ENCODE peak calls at places on chromosome 21, in nine cellular contexts. One of them, this sample, is unnamed.

GRCh38 chr21:16519012-16519411 is 789.2 kb downstream of the USP25 start:
- DNase-seq in psoas muscle: no peak
- DNase-seq in body of pancreas: no peak
- DNase-seq in uterus: no peak
- DNase-seq in heart right ventricle: no peak
- DNase-seq in mesendoderm: no peak
- DNase-seq in mesenchymal stem cell: no peak
- DNase-seq in CD8-positive, alpha-beta T cell: no peak
- DNase-seq in left ventricle myocardium inferior: no peak
- DNase-seq in this sample: no peak

GRCh38 chr21:28636988-28637691 is 355.5 kb downstream of the LTN1 start:
- DNase-seq in psoas muscle: no peak
- DNase-seq in body of pancreas: no peak
- DNase-seq in uterus: no peak
- DNase-seq in heart right ventricle: no peak
- DNase-seq in mesendoderm: no peak
- DNase-seq in mesenchymal stem cell: peak; percentile 14
- DNase-seq in CD8-positive, alpha-beta T cell: no peak
- DNase-seq in left ventricle myocardium inferior: no peak
- DNase-seq in this sample: no peak

GRCh38 chr21:32021319-32022027 is 148.7 kb downstream of the HUNK start:
- DNase-seq in psoas muscle: no peak
- DNase-seq in body of pancreas: peak; percentile 83
- DNase-seq in uterus: no peak
- DNase-seq in heart right ventricle: peak; percentile 78
- DNase-seq in mesendoderm: no peak
- DNase-seq in mesenchymal stem cell: no peak
- DNase-seq in CD8-positive, alpha-beta T cell: no peak
- DNase-seq in left ventricle myocardium inferior: peak; percentile 78
- DNase-seq in this sample: peak; percentile 68

GRCh38 chr21:23921670-23922418 is 1685.4 kb downstream of the MRPL39 start:
- DNase-seq in psoas muscle: no peak
- DNase-seq in body of pancreas: no peak
- DNase-seq in uterus: no peak
- DNase-seq in heart right ventricle: no peak
- DNase-seq in mesendoderm: no peak
- DNase-seq in mesenchymal stem cell: no peak
- DNase-seq in CD8-positive, alpha-beta T cell: no peak
- DNase-seq in left ventricle myocardium inferior: no peak
- DNase-seq in this sample: no peak

GRCh38 chr21:31874817-31875216 is 2.0 kb downstream of the HUNK start:
- DNase-seq in psoas muscle: no peak
- DNase-seq in body of pancreas: peak; percentile 83
- DNase-seq in uterus: no peak
- DNase-seq in heart right ventricle: no peak
- DNase-seq in mesendoderm: peak; percentile 70
- DNase-seq in mesenchymal stem cell: no peak
- DNase-seq in CD8-positive, alpha-beta T cell: no peak
- DNase-seq in left ventricle myocardium inferior: no peak
- DNase-seq in this sample: no peak

GRCh38 chr21:17667256-17667655 is 54.6 kb upstream of the BTG3 start:
- DNase-seq in psoas muscle: no peak
- DNase-seq in body of pancreas: no peak
- DNase-seq in uterus: no peak
- DNase-seq in heart right ventricle: no peak
- DNase-seq in mesendoderm: no peak
- DNase-seq in mesenchymal stem cell: no peak
- DNase-seq in CD8-positive, alpha-beta T cell: no peak
- DNase-seq in left ventricle myocardium inferior: no peak
- DNase-seq in this sample: no peak

GRCh38 chr21:17270234-17270633 is 242.6 kb upstream of the CXADR start:
- DNase-seq in psoas muscle: no peak
- DNase-seq in body of pancreas: no peak
- DNase-seq in uterus: peak; percentile 82
- DNase-seq in heart right ventricle: no peak
- DNase-seq in mesendoderm: peak; percentile 49
- DNase-seq in mesenchymal stem cell: peak; percentile 7
- DNase-seq in CD8-positive, alpha-beta T cell: no peak
- DNase-seq in left ventricle myocardium inferior: peak; percentile 20
- DNase-seq in this sample: no peak

GRCh38 chr21:38448619-38449186 is 49.6 kb downstream of the ERG start:
- DNase-seq in psoas muscle: no peak
- DNase-seq in body of pancreas: no peak
- DNase-seq in uterus: no peak
- DNase-seq in heart right ventricle: no peak
- DNase-seq in mesendoderm: peak; percentile 54
- DNase-seq in mesenchymal stem cell: no peak
- DNase-seq in CD8-positive, alpha-beta T cell: no peak
- DNase-seq in left ventricle myocardium inferior: no peak
- DNase-seq in this sample: no peak

GRCh38 chr21:18877932-18878331 is 474.3 kb upstream of the TMPRSS15 start:
- DNase-seq in psoas muscle: no peak
- DNase-seq in body of pancreas: no peak
- DNase-seq in uterus: no peak
- DNase-seq in heart right ventricle: no peak
- DNase-seq in mesendoderm: no peak
- DNase-seq in mesenchymal stem cell: no peak
- DNase-seq in CD8-positive, alpha-beta T cell: no peak
- DNase-seq in left ventricle myocardium inferior: no peak
- DNase-seq in this sample: no peak

GRCh38 chr21:37659874-37660273 is 256.4 kb downstream of the KCNJ6 start:
- DNase-seq in psoas muscle: no peak
- DNase-seq in body of pancreas: no peak
- DNase-seq in uterus: no peak
- DNase-seq in heart right ventricle: no peak
- DNase-seq in mesendoderm: no peak
- DNase-seq in mesenchymal stem cell: no peak
- DNase-seq in CD8-positive, alpha-beta T cell: no peak
- DNase-seq in left ventricle myocardium inferior: no peak
- DNase-seq in this sample: no peak

GRCh38 chr21:45097827-45098387 is 23.5 kb downstream of the ADARB1 start:
- DNase-seq in psoas muscle: no peak
- DNase-seq in body of pancreas: no peak
- DNase-seq in uterus: no peak
- DNase-seq in heart right ventricle: no peak
- DNase-seq in mesendoderm: no peak
- DNase-seq in mesenchymal stem cell: no peak
- DNase-seq in CD8-positive, alpha-beta T cell: no peak
- DNase-seq in left ventricle myocardium inferior: no peak
- DNase-seq in this sample: no peak
- H3K4me1 ChIP-seq in psoas muscle: peaks cover 61% of the 10 kb centered on the region
- H3K4me1 ChIP-seq in body of pancreas: peaks cover 15% of the 10 kb centered on the region
- H3K4me1 ChIP-seq in uterus: peaks cover 7% of the 10 kb centered on the region
- H3K4me1 ChIP-seq in heart right ventricle: peaks cover 85% of the 10 kb centered on the region
- H3K4me1 ChIP-seq in mesendoderm: peaks cover 6% of the 10 kb centered on the region
- H3K4me1 ChIP-seq in mesenchymal stem cell: peaks cover 8% of the 10 kb centered on the region
- H3K4me1 ChIP-seq in CD8-positive, alpha-beta T cell: peaks cover 8% of the 10 kb centered on the region
- H3K4me1 ChIP-seq in left ventricle myocardium inferior: peaks cover 87% of the 10 kb centered on the region
- H3K4me1 ChIP-seq in this sample: peaks cover 5% of the 10 kb centered on the region

DNA sequence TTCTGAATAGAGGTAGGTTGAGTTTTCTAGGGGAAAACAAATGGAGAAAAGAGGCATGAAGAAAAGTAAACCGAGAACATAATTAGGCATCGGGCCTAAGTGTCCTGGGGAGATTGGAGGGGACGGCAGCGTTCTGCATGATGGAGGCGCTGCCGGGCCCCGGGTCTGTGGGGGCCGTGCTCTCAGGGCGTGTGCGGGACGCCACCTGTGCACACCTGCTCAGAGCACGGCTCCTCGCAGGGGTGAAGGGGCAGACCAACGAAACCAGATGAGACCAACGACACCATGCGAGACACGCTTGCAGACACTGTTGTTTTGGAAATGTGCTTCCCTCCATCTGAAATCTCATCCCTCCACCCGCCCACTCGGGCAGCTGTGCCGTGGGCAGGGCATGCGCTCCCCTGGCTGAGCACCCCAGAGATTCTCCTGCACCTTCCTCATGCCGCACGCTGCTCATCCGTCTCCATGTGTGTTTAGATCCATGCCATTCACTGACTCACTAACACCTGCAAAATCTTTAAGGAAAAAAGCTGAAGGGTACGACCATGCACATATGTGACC is 28.2 kb upstream of the TRAPPC10 start:
- DNase-seq in psoas muscle: no peak
- DNase-seq in body of pancreas: no peak
- DNase-seq in uterus: no peak
- DNase-seq in heart right ventricle: no peak
- DNase-seq in mesendoderm: no peak
- DNase-seq in mesenchymal stem cell: no peak
- DNase-seq in CD8-positive, alpha-beta T cell: no peak
- DNase-seq in left ventricle myocardium inferior: no peak
- DNase-seq in this sample: no peak
- H3K4me1 ChIP-seq in psoas muscle: no peaks in the 10 kb centered on the region
- H3K4me1 ChIP-seq in body of pancreas: no peaks in the 10 kb centered on the region
- H3K4me1 ChIP-seq in uterus: no peaks in the 10 kb centered on the region
- H3K4me1 ChIP-seq in heart right ventricle: peaks cover 20% of the 10 kb centered on the region
- H3K4me1 ChIP-seq in mesendoderm: peaks cover 2% of the 10 kb centered on the region
- H3K4me1 ChIP-seq in mesenchymal stem cell: peaks cover 27% of the 10 kb centered on the region
- H3K4me1 ChIP-seq in CD8-positive, alpha-beta T cell: peaks cover 19% of the 10 kb centered on the region
- H3K4me1 ChIP-seq in left ventricle myocardium inferior: peaks cover 33% of the 10 kb centered on the region
- H3K4me1 ChIP-seq in this sample: no peaks in the 10 kb centered on the region

GRCh38 chr21:41366522-41367151 is 4.8 kb downstream of the MX2 start:
- DNase-seq in psoas muscle: no peak
- DNase-seq in body of pancreas: peak; percentile 75
- DNase-seq in uterus: no peak
- DNase-seq in heart right ventricle: no peak
- DNase-seq in mesendoderm: no peak
- DNase-seq in mesenchymal stem cell: peak; percentile 80
- DNase-seq in CD8-positive, alpha-beta T cell: no peak
- DNase-seq in left ventricle myocardium inferior: no peak
- DNase-seq in this sample: peak; percentile 56

GRCh38 chr21:41365377-41366107 is 3.7 kb downstream of the MX2 start:
- DNase-seq in psoas muscle: no peak
- DNase-seq in body of pancreas: no peak
- DNase-seq in uterus: no peak
- DNase-seq in heart right ventricle: no peak
- DNase-seq in mesendoderm: no peak
- DNase-seq in mesenchymal stem cell: no peak
- DNase-seq in CD8-positive, alpha-beta T cell: no peak
- DNase-seq in left ventricle myocardium inferior: no peak
- DNase-seq in this sample: no peak

GRCh38 chr21:41368361-41369104 is 6.7 kb downstream of the MX2 start:
- DNase-seq in psoas muscle: no peak
- DNase-seq in body of pancreas: no peak
- DNase-seq in uterus: no peak
- DNase-seq in heart right ventricle: no peak
- DNase-seq in mesendoderm: no peak
- DNase-seq in mesenchymal stem cell: no peak
- DNase-seq in CD8-positive, alpha-beta T cell: no peak
- DNase-seq in left ventricle myocardium inferior: no peak
- DNase-seq in this sample: peak; percentile 49

GRCh38 chr21:41369105-41369914 is 7.5 kb downstream of the MX2 start:
- DNase-seq in psoas muscle: peak; percentile 75
- DNase-seq in body of pancreas: no peak
- DNase-seq in uterus: no peak
- DNase-seq in heart right ventricle: peak; percentile 65
- DNase-seq in mesendoderm: peak; percentile 84
- DNase-seq in mesenchymal stem cell: peak; percentile 30
- DNase-seq in CD8-positive, alpha-beta T cell: no peak
- DNase-seq in left ventricle myocardium inferior: peak; percentile 49
- DNase-seq in this sample: peak; percentile 21

DNA sequence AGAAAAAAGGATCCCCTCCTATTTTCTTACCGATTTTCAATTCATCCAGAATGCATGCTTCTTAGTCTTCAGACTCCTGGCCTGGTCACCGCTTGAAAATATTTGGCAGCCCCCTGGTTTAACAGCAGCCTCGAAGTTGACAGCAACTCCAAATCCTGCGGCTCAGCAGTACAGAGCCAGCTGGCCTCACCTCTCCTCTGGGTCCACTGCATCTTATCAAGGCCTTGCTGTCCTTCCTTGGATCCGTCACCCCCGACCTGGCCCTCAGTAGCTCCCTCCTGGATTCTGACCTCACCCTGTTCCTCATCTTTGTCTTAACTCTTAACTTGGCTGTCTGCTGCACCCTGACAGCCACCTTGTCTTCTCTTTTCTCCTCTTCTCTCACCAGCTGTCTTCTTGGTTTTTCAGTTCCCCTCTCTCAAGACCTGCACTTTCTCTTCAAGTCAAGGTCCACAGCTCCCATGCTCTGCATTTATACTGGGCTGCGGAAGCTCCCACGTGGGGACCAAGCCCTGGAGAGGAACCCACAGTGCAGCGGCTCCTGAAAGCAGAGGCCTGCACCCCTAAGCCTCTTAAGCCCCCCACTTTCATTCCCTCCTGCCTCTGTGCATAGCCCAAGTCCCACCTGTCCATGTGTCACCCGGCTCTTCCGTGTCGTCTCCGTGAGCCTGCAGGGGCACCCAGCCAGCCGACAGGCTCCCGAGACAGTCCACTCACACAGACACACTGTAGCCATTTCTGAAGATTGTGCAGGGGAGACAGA is 6.0 kb downstream of the MX2 start:
- DNase-seq in psoas muscle: no peak
- DNase-seq in body of pancreas: no peak
- DNase-seq in uterus: no peak
- DNase-seq in heart right ventricle: no peak
- DNase-seq in mesendoderm: no peak
- DNase-seq in mesenchymal stem cell: no peak
- DNase-seq in CD8-positive, alpha-beta T cell: no peak
- DNase-seq in left ventricle myocardium inferior: no peak
- DNase-seq in this sample: no peak
- H3K4me1 ChIP-seq in psoas muscle: no peaks in the 10 kb centered on the region
- H3K4me1 ChIP-seq in body of pancreas: peaks cover 18% of the 10 kb centered on the region
- H3K4me1 ChIP-seq in uterus: peaks cover 9% of the 10 kb centered on the region
- H3K4me1 ChIP-seq in heart right ventricle: peaks cover 47% of the 10 kb centered on the region
- H3K4me1 ChIP-seq in mesendoderm: no peaks in the 10 kb centered on the region
- H3K4me1 ChIP-seq in mesenchymal stem cell: peaks cover 9% of the 10 kb centered on the region
- H3K4me1 ChIP-seq in CD8-positive, alpha-beta T cell: peaks cover 54% of the 10 kb centered on the region
- H3K4me1 ChIP-seq in left ventricle myocardium inferior: peaks cover 55% of the 10 kb centered on the region
- H3K4me1 ChIP-seq in this sample: no peaks in the 10 kb centered on the region

GRCh38 chr21:35428041-35428400 is 378.9 kb upstream of the RUNX1 start:
- DNase-seq in psoas muscle: no peak
- DNase-seq in body of pancreas: no peak
- DNase-seq in uterus: no peak
- DNase-seq in heart right ventricle: no peak
- DNase-seq in mesendoderm: no peak
- DNase-seq in mesenchymal stem cell: peak; percentile 36
- DNase-seq in CD8-positive, alpha-beta T cell: no peak
- DNase-seq in left ventricle myocardium inferior: no peak
- DNase-seq in this sample: no peak

GRCh38 chr21:35426484-35426883 is 377.4 kb upstream of the RUNX1 start:
- DNase-seq in psoas muscle: no peak
- DNase-seq in body of pancreas: no peak
- DNase-seq in uterus: no peak
- DNase-seq in heart right ventricle: no peak
- DNase-seq in mesendoderm: peak; percentile 87
- DNase-seq in mesenchymal stem cell: no peak
- DNase-seq in CD8-positive, alpha-beta T cell: no peak
- DNase-seq in left ventricle myocardium inferior: no peak
- DNase-seq in this sample: no peak

GRCh38 chr21:35426897-35427296 is 377.8 kb upstream of the RUNX1 start:
- DNase-seq in psoas muscle: no peak
- DNase-seq in body of pancreas: no peak
- DNase-seq in uterus: no peak
- DNase-seq in heart right ventricle: no peak
- DNase-seq in mesendoderm: no peak
- DNase-seq in mesenchymal stem cell: no peak
- DNase-seq in CD8-positive, alpha-beta T cell: no peak
- DNase-seq in left ventricle myocardium inferior: no peak
- DNase-seq in this sample: no peak

GRCh38 chr21:35428489-35428888 is 379.4 kb upstream of the RUNX1 start:
- DNase-seq in psoas muscle: peak; percentile 55
- DNase-seq in body of pancreas: no peak
- DNase-seq in uterus: no peak
- DNase-seq in heart right ventricle: peak; percentile 58
- DNase-seq in mesendoderm: peak; percentile 94
- DNase-seq in mesenchymal stem cell: peak; percentile 47
- DNase-seq in CD8-positive, alpha-beta T cell: peak; percentile 1
- DNase-seq in left ventricle myocardium inferior: peak; percentile 32
- DNase-seq in this sample: no peak

GRCh38 chr21:35427320-35428040 is 378.4 kb upstream of the RUNX1 start:
- DNase-seq in psoas muscle: no peak
- DNase-seq in body of pancreas: no peak
- DNase-seq in uterus: no peak
- DNase-seq in heart right ventricle: peak; percentile 18
- DNase-seq in mesendoderm: peak; percentile 90
- DNase-seq in mesenchymal stem cell: no peak
- DNase-seq in CD8-positive, alpha-beta T cell: no peak
- DNase-seq in left ventricle myocardium inferior: peak; percentile 24
- DNase-seq in this sample: no peak
- H3K4me1 ChIP-seq in psoas muscle: no peaks in the 10 kb centered on the region
- H3K4me1 ChIP-seq in body of pancreas: no peaks in the 10 kb centered on the region
- H3K4me1 ChIP-seq in uterus: no peaks in the 10 kb centered on the region
- H3K4me1 ChIP-seq in heart right ventricle: peaks cover 20% of the 10 kb centered on the region
- H3K4me1 ChIP-seq in mesendoderm: peaks cover 3% of the 10 kb centered on the region
- H3K4me1 ChIP-seq in mesenchymal stem cell: peaks cover 3% of the 10 kb centered on the region
- H3K4me1 ChIP-seq in CD8-positive, alpha-beta T cell: peaks cover 16% of the 10 kb centered on the region
- H3K4me1 ChIP-seq in left ventricle myocardium inferior: peaks cover 7% of the 10 kb centered on the region
- H3K4me1 ChIP-seq in this sample: no peaks in the 10 kb centered on the region

This sample was measured in mucosa of descending colon.